ENCODE peak calls at places on chromosomes 2 and 18, in five cellular contexts. One of them, this sample, is unnamed.

GRCh38 chr2:20120569-20121416 is 69.4 kb upstream of the LAPTM4A start:
- DNase-seq in GM23248: no peak
- DNase-seq in neuronal stem cell: no peak
- DNase-seq in tibial artery: no peak
- DNase-seq in lung: no peak
- DNase-seq in this sample: no peak

GRCh38 chr2:231257763-231258162 is 59.3 kb downstream of the ARMC9 start:
- DNase-seq in GM23248: no peak
- DNase-seq in neuronal stem cell: no peak
- DNase-seq in tibial artery: no peak
- DNase-seq in lung: no peak
- DNase-seq in this sample: no peak

GRCh38 chr2:60215295-60215990 is 338.0 kb downstream of the BCL11A start:
- DNase-seq in GM23248: no peak
- DNase-seq in neuronal stem cell: peak; percentile 80
- DNase-seq in tibial artery: no peak
- DNase-seq in lung: no peak
- DNase-seq in this sample: peak; percentile 18

GRCh38 chr18:47990981-47991380 is 60.5 kb upstream of the SMAD2 start:
- DNase-seq in GM23248: no peak
- DNase-seq in neuronal stem cell: no peak
- DNase-seq in tibial artery: no peak
- DNase-seq in lung: no peak
- DNase-seq in this sample: no peak

GRCh38 chr2:205722538-205722878 is 40.2 kb downstream of the NRP2 start:
- DNase-seq in GM23248: no peak
- DNase-seq in neuronal stem cell: peak; percentile 64
- DNase-seq in tibial artery: no peak
- DNase-seq in lung: no peak
- DNase-seq in this sample: no peak

GRCh38 chr2:171836151-171836910 is 57.7 kb downstream of the SLC25A12 start:
- DNase-seq in GM23248: no peak
- DNase-seq in neuronal stem cell: no peak
- DNase-seq in tibial artery: no peak
- DNase-seq in lung: no peak
- DNase-seq in this sample: no peak

GRCh38 chr2:128622371-128622770 is 303.7 kb upstream of the HS6ST1 start:
- DNase-seq in GM23248: no peak
- DNase-seq in neuronal stem cell: no peak
- DNase-seq in tibial artery: peak; percentile 62
- DNase-seq in lung: peak; percentile 42
- DNase-seq in this sample: no peak

GRCh38 chr2:216596986-216597509 is 36.2 kb upstream of the IGFBP2 start:
- DNase-seq in GM23248: peak; percentile 36
- DNase-seq in neuronal stem cell: no peak
- DNase-seq in tibial artery: no peak
- DNase-seq in lung: no peak
- DNase-seq in this sample: no peak

GRCh38 chr2:161112885-161113284 is 47.3 kb upstream of the TANK start:
- DNase-seq in GM23248: no peak
- DNase-seq in neuronal stem cell: no peak
- DNase-seq in tibial artery: no peak
- DNase-seq in lung: no peak
- DNase-seq in this sample: no peak

DNA sequence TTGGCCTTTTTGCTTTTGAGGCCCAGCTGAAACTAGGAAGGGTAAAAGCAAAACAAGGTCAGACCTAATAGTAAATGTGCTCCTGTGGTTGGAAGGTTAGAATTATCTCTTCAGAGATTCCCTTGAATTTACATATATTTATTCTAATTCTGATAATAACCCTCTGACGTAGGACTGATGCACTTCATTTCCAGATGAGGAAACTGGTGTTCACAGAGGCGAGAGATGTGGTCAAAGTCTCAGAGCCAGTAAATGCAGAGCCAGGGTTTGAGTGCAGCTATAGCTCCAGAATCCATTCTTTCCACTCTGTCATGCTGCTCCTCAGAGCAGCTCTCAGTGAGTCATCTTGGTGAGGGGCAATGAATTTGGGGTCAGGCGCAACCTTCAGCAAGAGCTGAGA is 142.4 kb upstream of the FBXO11 start:
- DNase-seq in GM23248: no peak
- DNase-seq in neuronal stem cell: no peak
- DNase-seq in tibial artery: no peak
- DNase-seq in lung: no peak
- DNase-seq in this sample: peak; percentile 6
- H3K27ac ChIP-seq in GM23248: no peak overlapping the region
- H3K27ac ChIP-seq in neuronal stem cell: no peak overlapping the region
- H3K27ac ChIP-seq in tibial artery: no peak overlapping the region
- H3K27ac ChIP-seq in lung: no peak overlapping the region
- H3K27ac ChIP-seq in this sample: no peak overlapping the region

GRCh38 chr2:16398487-16399043 is 267.1 kb downstream of the CYRIA start:
- DNase-seq in GM23248: no peak
- DNase-seq in neuronal stem cell: no peak
- DNase-seq in tibial artery: no peak
- DNase-seq in lung: no peak
- DNase-seq in this sample: no peak

GRCh38 chr2:16402891-16403290 is 262.7 kb downstream of the CYRIA start:
- DNase-seq in GM23248: no peak
- DNase-seq in neuronal stem cell: no peak
- DNase-seq in tibial artery: no peak
- DNase-seq in lung: no peak
- DNase-seq in this sample: no peak

GRCh38 chr2:16397681-16398475 is 267.8 kb downstream of the CYRIA start:
- DNase-seq in GM23248: no peak
- DNase-seq in neuronal stem cell: no peak
- DNase-seq in tibial artery: no peak
- DNase-seq in lung: no peak
- DNase-seq in this sample: no peak

GRCh38 chr2:16401761-16402300 is 263.8 kb downstream of the CYRIA start:
- DNase-seq in GM23248: no peak
- DNase-seq in neuronal stem cell: no peak
- DNase-seq in tibial artery: no peak
- DNase-seq in lung: no peak
- DNase-seq in this sample: no peak

DNA sequence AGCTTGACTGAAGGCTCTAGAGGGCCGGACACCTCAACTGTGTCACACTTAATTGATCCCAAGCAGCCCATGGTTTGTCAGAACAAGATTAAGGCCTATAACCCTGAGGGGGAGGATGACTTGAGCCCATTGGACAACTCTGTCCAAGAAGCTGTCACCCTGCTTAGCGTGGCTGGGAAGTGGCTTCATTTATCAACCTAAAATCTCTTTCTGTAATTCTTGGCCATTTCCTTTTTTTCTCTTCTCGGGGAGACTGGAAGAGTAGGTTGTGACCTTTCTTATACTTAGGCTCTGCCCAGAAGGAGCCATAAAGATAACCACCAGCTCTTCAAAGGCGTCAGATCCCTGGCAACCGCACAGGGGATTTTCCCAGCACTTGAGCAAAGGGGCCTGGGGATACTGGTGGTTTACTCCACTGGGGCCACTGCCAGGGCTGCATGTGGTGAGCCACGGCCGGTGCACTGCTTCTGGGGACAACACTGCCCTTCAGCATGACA is 265.5 kb downstream of the CYRIA start:
- DNase-seq in GM23248: no peak
- DNase-seq in neuronal stem cell: no peak
- DNase-seq in tibial artery: no peak
- DNase-seq in lung: no peak
- DNase-seq in this sample: peak; percentile 68
- H3K27ac ChIP-seq in GM23248: no peak overlapping the region
- H3K27ac ChIP-seq in neuronal stem cell: no peak overlapping the region
- H3K27ac ChIP-seq in tibial artery: no peak overlapping the region
- H3K27ac ChIP-seq in lung: no peak overlapping the region
- H3K27ac ChIP-seq in this sample: peak overlapping the region; percentile 49

DNA sequence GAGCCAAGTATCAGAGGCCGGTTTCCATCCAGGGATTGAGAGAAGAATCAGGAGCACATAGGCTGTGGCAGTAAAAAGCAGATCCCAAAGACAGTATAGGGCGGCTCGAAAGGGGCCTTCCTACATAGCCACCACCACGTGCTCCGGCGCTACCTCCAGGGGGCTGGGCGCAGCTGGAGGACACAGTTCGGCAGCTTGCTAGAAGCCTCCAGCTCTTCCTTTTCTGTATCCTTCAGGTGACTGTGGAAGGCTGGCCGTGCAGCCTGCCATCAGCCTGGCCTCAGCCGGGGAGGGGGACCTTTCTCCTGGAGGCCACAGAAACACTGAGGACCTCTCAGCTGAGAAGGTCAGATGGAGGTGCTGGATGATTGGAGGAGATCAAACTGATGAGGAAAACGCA is 183.6 kb upstream of the GLI2 start:
- DNase-seq in GM23248: no peak
- DNase-seq in neuronal stem cell: no peak
- DNase-seq in tibial artery: no peak
- DNase-seq in lung: no peak
- DNase-seq in this sample: no peak
- H3K27ac ChIP-seq in GM23248: no peak overlapping the region
- H3K27ac ChIP-seq in neuronal stem cell: no peak overlapping the region
- H3K27ac ChIP-seq in tibial artery: peak overlapping the region; percentile 38
- H3K27ac ChIP-seq in lung: peak overlapping the region; percentile 43
- H3K27ac ChIP-seq in this sample: no peak overlapping the region

GRCh38 chr2:47269316-47270232 is 114.5 kb upstream of the STPG4 start:
- DNase-seq in GM23248: peak; percentile 99
- DNase-seq in neuronal stem cell: no peak
- DNase-seq in tibial artery: peak; percentile 83
- DNase-seq in lung: peak; percentile 68
- DNase-seq in this sample: no peak
- H3K27ac ChIP-seq in GM23248: peak overlapping the region; percentile 80
- H3K27ac ChIP-seq in neuronal stem cell: no peak overlapping the region
- H3K27ac ChIP-seq in tibial artery: peak overlapping the region; percentile 64
- H3K27ac ChIP-seq in lung: peak overlapping the region; percentile 72
- H3K27ac ChIP-seq in this sample: no peak overlapping the region

DNA sequence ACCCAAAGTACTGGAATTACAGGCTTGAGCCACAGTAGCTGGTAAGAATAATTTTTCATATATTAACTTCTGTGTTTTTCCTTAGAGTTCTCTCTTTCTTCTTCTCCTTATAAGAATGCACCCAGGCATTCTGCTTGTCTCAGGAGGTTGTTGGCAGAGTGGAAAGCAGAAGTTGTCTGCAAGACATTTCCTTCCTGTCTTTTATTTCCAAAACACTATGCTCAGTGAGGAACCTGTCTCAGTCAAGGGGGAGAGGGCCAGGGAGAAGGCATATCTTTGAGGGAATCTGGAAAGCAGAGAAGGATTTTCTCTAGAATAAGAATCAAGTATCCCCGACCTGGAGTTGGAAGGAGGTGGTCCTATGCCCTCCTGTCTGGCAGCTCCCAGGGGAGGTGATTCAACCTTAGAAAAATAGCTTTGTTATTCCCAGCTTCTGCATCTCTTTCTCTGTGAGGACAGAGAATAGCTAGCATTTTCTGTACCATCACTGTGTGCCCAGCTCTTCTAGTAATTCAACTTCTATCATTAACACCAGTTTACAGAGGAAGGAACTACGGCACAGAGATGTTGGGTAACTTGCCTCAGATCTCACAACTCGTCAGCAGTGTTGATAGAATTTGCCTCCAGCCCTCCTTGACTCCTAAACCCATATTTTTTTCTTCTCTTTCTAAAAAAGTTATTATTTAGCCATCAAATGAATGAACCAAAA is 3.8 kb upstream of the LPIN2 start:
- DNase-seq in GM23248: no peak
- DNase-seq in neuronal stem cell: no peak
- DNase-seq in tibial artery: no peak
- DNase-seq in lung: no peak
- DNase-seq in this sample: no peak
- H3K27ac ChIP-seq in GM23248: no peak overlapping the region
- H3K27ac ChIP-seq in neuronal stem cell: no peak overlapping the region
- H3K27ac ChIP-seq in tibial artery: peak overlapping the region; percentile 77
- H3K27ac ChIP-seq in lung: no peak overlapping the region
- H3K27ac ChIP-seq in this sample: peak overlapping the region; percentile 63

GRCh38 chr2:46350030-46350699 is 53.0 kb downstream of the EPAS1 start:
- DNase-seq in GM23248: no peak
- DNase-seq in neuronal stem cell: no peak
- DNase-seq in tibial artery: no peak
- DNase-seq in lung: no peak
- DNase-seq in this sample: peak; percentile 74

GRCh38 chr2:46346719-46347118 is 49.5 kb downstream of the EPAS1 start:
- DNase-seq in GM23248: no peak
- DNase-seq in neuronal stem cell: no peak
- DNase-seq in tibial artery: no peak
- DNase-seq in lung: no peak
- DNase-seq in this sample: no peak

GRCh38 chr2:46347649-46348280 is 50.6 kb downstream of the EPAS1 start:
- DNase-seq in GM23248: no peak
- DNase-seq in neuronal stem cell: no peak
- DNase-seq in tibial artery: no peak
- DNase-seq in lung: no peak
- DNase-seq in this sample: no peak

GRCh38 chr2:46351388-46352141 is 54.4 kb downstream of the EPAS1 start:
- DNase-seq in GM23248: no peak
- DNase-seq in neuronal stem cell: no peak
- DNase-seq in tibial artery: no peak
- DNase-seq in lung: no peak
- DNase-seq in this sample: no peak

GRCh38 chr2:46349115-46349547 is 51.9 kb downstream of the EPAS1 start:
- DNase-seq in GM23248: no peak
- DNase-seq in neuronal stem cell: no peak
- DNase-seq in tibial artery: no peak
- DNase-seq in lung: no peak
- DNase-seq in this sample: no peak
- H3K27ac ChIP-seq in GM23248: no peak overlapping the region
- H3K27ac ChIP-seq in neuronal stem cell: no peak overlapping the region
- H3K27ac ChIP-seq in tibial artery: peak overlapping the region; percentile 5
- H3K27ac ChIP-seq in lung: peak overlapping the region; percentile 28
- H3K27ac ChIP-seq in this sample: no peak overlapping the region

GRCh38 chr2:36352711-36353110 is 2.9 kb upstream of the CRIM1 start:
- DNase-seq in GM23248: peak; percentile 96
- DNase-seq in neuronal stem cell: no peak
- DNase-seq in tibial artery: no peak
- DNase-seq in lung: no peak
- DNase-seq in this sample: peak; percentile 69
- H3K27ac ChIP-seq in GM23248: peak overlapping the region; percentile 76
- H3K27ac ChIP-seq in neuronal stem cell: no peak overlapping the region
- H3K27ac ChIP-seq in tibial artery: peak overlapping the region; percentile 97
- H3K27ac ChIP-seq in lung: no peak overlapping the region
- H3K27ac ChIP-seq in this sample: no peak overlapping the region

DNA sequence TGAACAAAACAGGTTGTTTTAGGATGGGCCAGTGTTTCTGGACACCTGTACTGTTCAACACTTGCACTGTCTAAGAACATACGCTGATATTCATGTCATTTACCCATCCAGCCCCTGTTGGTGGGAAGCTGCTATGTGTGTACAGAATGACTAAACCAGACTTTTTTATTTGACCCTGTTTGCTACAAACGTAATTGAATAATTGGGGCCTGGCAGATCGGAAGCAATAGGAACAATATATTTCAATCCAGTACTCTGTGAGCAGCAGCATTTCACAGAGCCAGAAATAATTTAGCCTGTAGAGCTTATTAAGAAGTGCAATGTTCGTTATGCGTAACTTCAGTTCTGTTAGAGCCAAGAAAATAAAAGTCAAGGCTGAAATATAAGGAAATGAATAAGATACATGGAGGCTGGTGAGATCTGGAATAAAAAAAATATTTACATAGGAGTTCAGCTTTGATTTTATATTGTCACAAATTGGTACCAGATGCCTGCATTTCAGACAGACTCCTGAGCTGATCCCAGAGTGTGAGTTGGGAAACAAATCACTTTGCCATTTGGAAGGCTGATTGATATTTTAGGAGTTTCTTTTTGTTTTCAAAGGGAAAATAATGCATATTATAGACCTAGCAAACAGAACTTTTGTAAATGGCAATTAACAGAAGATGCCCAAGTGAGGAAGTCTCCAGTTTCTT is 19.7 kb downstream of the CABLES1 start:
- DNase-seq in GM23248: peak; percentile 54
- DNase-seq in neuronal stem cell: no peak
- DNase-seq in tibial artery: no peak
- DNase-seq in lung: no peak
- DNase-seq in this sample: no peak
- H3K27ac ChIP-seq in GM23248: no peak overlapping the region
- H3K27ac ChIP-seq in neuronal stem cell: no peak overlapping the region
- H3K27ac ChIP-seq in tibial artery: no peak overlapping the region
- H3K27ac ChIP-seq in lung: no peak overlapping the region
- H3K27ac ChIP-seq in this sample: no peak overlapping the region